ENCODE peak calls at places on chromosomes 1 and 21, in six cellular contexts. One of them, this sample, is unnamed.
A peak's percentile ranks its signal among the peaks of the same experiment; 100 is the strongest.

GRCh38 chr1:11596295-11596694 is 57.9 kb downstream of the FBXO2 start:
- DNase-seq in HS-5: no peak
- DNase-seq in ELF-1: no peak
- DNase-seq in stimulated activated CD4-positive, alpha-beta T cell treated with anti-CD3 and anti-CD28 coated beads, TNF-alpha, amount 100 ng/mL, for 1 hour: no peak
- DNase-seq in smooth muscle cell of the brain vasculature: no peak
- DNase-seq in GM06990: no peak
- DNase-seq in this sample: no peak

GRCh38 chr1:186605762-186606350 is 74.4 kb downstream of the PTGS2 start:
- DNase-seq in smooth muscle cell of the brain vasculature: peak; percentile 24
- DNase-seq in HS-5: peak; percentile 19
- DNase-seq in ELF-1: peak; percentile 85
- DNase-seq in stimulated activated CD4-positive, alpha-beta T cell treated with anti-CD3 and anti-CD28 coated beads, TNF-alpha, amount 100 ng/mL, for 1 hour: no peak
- DNase-seq in GM06990: peak; percentile 30
- DNase-seq in this sample: no peak

GRCh38 chr1:85884372-85885035 is 176.3 kb upstream of the ZNHIT6 start:
- DNase-seq in ELF-1: peak; percentile 6
- DNase-seq in smooth muscle cell of the brain vasculature: peak; percentile 6
- DNase-seq in stimulated activated CD4-positive, alpha-beta T cell treated with anti-CD3 and anti-CD28 coated beads, TNF-alpha, amount 100 ng/mL, for 1 hour: no peak
- DNase-seq in HS-5: no peak
- DNase-seq in GM06990: no peak
- DNase-seq in this sample: no peak

GRCh38 chr1:61951731-61952585 is 209.7 kb downstream of the PATJ start:
- DNase-seq in GM06990: no peak
- DNase-seq in smooth muscle cell of the brain vasculature: no peak
- DNase-seq in ELF-1: peak; percentile 77
- DNase-seq in stimulated activated CD4-positive, alpha-beta T cell treated with anti-CD3 and anti-CD28 coated beads, TNF-alpha, amount 100 ng/mL, for 1 hour: no peak
- DNase-seq in HS-5: no peak
- DNase-seq in this sample: no peak

GRCh38 chr1:31790641-31791091 is 25.2 kb downstream of the SPOCD1 start:
- DNase-seq in stimulated activated CD4-positive, alpha-beta T cell treated with anti-CD3 and anti-CD28 coated beads, TNF-alpha, amount 100 ng/mL, for 1 hour: no peak
- DNase-seq in HS-5: no peak
- DNase-seq in GM06990: no peak
- DNase-seq in smooth muscle cell of the brain vasculature: no peak
- DNase-seq in ELF-1: no peak
- DNase-seq in this sample: no peak

GRCh38 chr1:56924116-56924515 is 41.7 kb downstream of the C8B start:
- DNase-seq in GM06990: no peak
- DNase-seq in smooth muscle cell of the brain vasculature: no peak
- DNase-seq in HS-5: no peak
- DNase-seq in stimulated activated CD4-positive, alpha-beta T cell treated with anti-CD3 and anti-CD28 coated beads, TNF-alpha, amount 100 ng/mL, for 1 hour: no peak
- DNase-seq in ELF-1: no peak
- DNase-seq in this sample: no peak

GRCh38 chr1:1434131-1434811 is 1.2 kb upstream of the VWA1 start:
- DNase-seq in smooth muscle cell of the brain vasculature: no peak
- DNase-seq in GM06990: no peak
- DNase-seq in stimulated activated CD4-positive, alpha-beta T cell treated with anti-CD3 and anti-CD28 coated beads, TNF-alpha, amount 100 ng/mL, for 1 hour: no peak
- DNase-seq in ELF-1: peak; percentile 60
- DNase-seq in HS-5: no peak
- DNase-seq in this sample: peak; percentile 43

GRCh38 chr21:29217818-29218252 is 80.9 kb upstream of the BACH1 start:
- DNase-seq in smooth muscle cell of the brain vasculature: peak; percentile 57
- DNase-seq in ELF-1: no peak
- DNase-seq in stimulated activated CD4-positive, alpha-beta T cell treated with anti-CD3 and anti-CD28 coated beads, TNF-alpha, amount 100 ng/mL, for 1 hour: no peak
- DNase-seq in HS-5: peak; percentile 99
- DNase-seq in GM06990: no peak
- DNase-seq in this sample: no peak

GRCh38 chr1:157085416-157085815 is 14.2 kb downstream of the ETV3L start:
- DNase-seq in GM06990: no peak
- DNase-seq in HS-5: no peak
- DNase-seq in ELF-1: no peak
- DNase-seq in smooth muscle cell of the brain vasculature: no peak
- DNase-seq in stimulated activated CD4-positive, alpha-beta T cell treated with anti-CD3 and anti-CD28 coated beads, TNF-alpha, amount 100 ng/mL, for 1 hour: no peak
- DNase-seq in this sample: no peak

GRCh38 chr21:44593598-44594405 is 1.5 kb upstream of the KRTAP10-6 start:
- DNase-seq in stimulated activated CD4-positive, alpha-beta T cell treated with anti-CD3 and anti-CD28 coated beads, TNF-alpha, amount 100 ng/mL, for 1 hour: no peak
- DNase-seq in smooth muscle cell of the brain vasculature: no peak
- DNase-seq in HS-5: no peak
- DNase-seq in ELF-1: peak; percentile 70
- DNase-seq in GM06990: no peak
- DNase-seq in this sample: no peak

GRCh38 chr1:207876129-207876528 is 34.8 kb downstream of the CD34 start:
- DNase-seq in smooth muscle cell of the brain vasculature: no peak
- DNase-seq in ELF-1: no peak
- DNase-seq in HS-5: no peak
- DNase-seq in stimulated activated CD4-positive, alpha-beta T cell treated with anti-CD3 and anti-CD28 coated beads, TNF-alpha, amount 100 ng/mL, for 1 hour: no peak
- DNase-seq in GM06990: no peak
- DNase-seq in this sample: no peak